ENCODE peak calls at places on chromosomes 4 and X, in ten cellular contexts. A, C, P, S, L, Y, K, X, O and E are unnamed samples. For H3K27me3, the result is how much of the 10 kb centered on the place peaks cover.

GRCh38 chr4:106369456-106370060 is 980 bp upstream of the GIMD1 start:
- DNase-seq in C (peak), S (no peak), O (no peak), Y (peak), L (no peak), X (no peak), P (no peak), K (peak), A (peak), E (peak)

GRCh38 chr4:48779095-48779997 is 733 bp downstream of the FRYL start:
- DNase-seq in C (no peak), X (peak), L (peak), K (peak), A (peak), Y (peak), P (peak), O (peak), S (peak), E (peak)

GRCh38 chr4:20408596-20408995 is 156.9 kb downstream of the SLIT2 start:
- DNase-seq in O (no peak), K (no peak), X (peak), C (no peak), L (no peak), S (no peak), A (no peak), P (no peak), Y (no peak), E (no peak)

GRCh38 chr4:83631066-83631465 is 95.2 kb downstream of the GPAT3 start:
- DNase-seq in A (no peak), Y (peak), P (no peak), X (no peak), L (no peak), C (no peak), K (no peak), S (no peak), O (no peak), E (no peak)

GRCh38 chr4:151031831-151032605 is 16.9 kb upstream of the LRBA start:
- DNase-seq in A (no peak), X (no peak), Y (no peak), S (no peak), C (no peak), O (no peak), P (no peak), K (no peak), L (no peak), E (no peak)

GRCh38 chr4:74374561-74375327 is 9.8 kb downstream of the EREG start:
- DNase-seq in P (peak), C (peak), A (no peak), Y (no peak), K (peak), X (no peak), O (no peak), S (no peak), L (no peak), E (peak)

GRCh38 chr4:156344397-156344796 is 390.7 kb upstream of the CTSO start:
- DNase-seq in C (no peak), K (no peak), O (no peak), X (no peak), L (no peak), S (no peak), P (no peak), Y (no peak), A (no peak), E (no peak)

GRCh38 chr4:67918428-67918827 is 34.6 kb upstream of the TMPRSS11D start:
- DNase-seq in X (no peak), K (no peak), L (no peak), Y (no peak), A (no peak), P (no peak), C (peak), O (no peak), S (no peak), E (no peak)

GRCh38 chrX:153454901-153455550 is 9.2 kb upstream of the TREX2 start:
- DNase-seq in S (peak), P (no peak), K (no peak), A (no peak), C (no peak), Y (no peak), X (no peak), O (no peak), L (no peak), E (no peak)

GRCh38 chr4:57989430-57989829 is 879.2 kb upstream of the IGFBP7 start:
- DNase-seq in O (no peak), K (no peak), P (no peak), S (no peak), L (no peak), Y (no peak), C (no peak), A (no peak), X (no peak), E (no peak)

GRCh38 chrX:70454441-70455365 is 10.1 kb downstream of the DLG3 start:
- DNase-seq in K (peak), P (peak), L (peak), Y (peak), C (peak), X (no peak), S (peak), A (peak), O (peak), E (peak)

GRCh38 chr4:115664285-115664684 is 550.9 kb upstream of the NDST4 start:
- DNase-seq in K (no peak), O (no peak), S (no peak), Y (peak), X (no peak), L (no peak), C (no peak), A (no peak), P (no peak), E (no peak)

GRCh38 chr4:169220854-169221311 is 49.9 kb downstream of the SH3RF1 start:
- DNase-seq in Y (no peak), P (no peak), A (no peak), C (no peak), K (no peak), O (no peak), L (no peak), S (no peak), X (no peak), E (no peak)

GRCh38 chr4:122831515-122832196 is 5.0 kb downstream of the FGF2 start:
- DNase-seq in S (no peak), L (no peak), K (no peak), X (no peak), A (no peak), Y (no peak), O (no peak), C (no peak), P (no peak), E (no peak)

GRCh38 chr4:168589154-168589553 is 92.3 kb downstream of the PALLD start:
- DNase-seq in O (no peak), Y (peak), K (peak), L (peak), P (no peak), X (no peak), C (peak), S (no peak), A (no peak), E (peak)

GRCh38 chr4:951186-951585 is 18.9 kb downstream of the TMEM175 start:
- DNase-seq in K (no peak), S (no peak), L (no peak), X (no peak), A (no peak), Y (no peak), O (no peak), C (no peak), P (peak), E (no peak)

GRCh38 chrX:40474205-40474626 is 106.6 kb upstream of the ATP6AP2 start:
- DNase-seq in X (no peak), A (no peak), S (peak), P (no peak), L (peak), O (peak), Y (peak), C (no peak), K (no peak), E (peak)

GRCh38 chr4:4655901-4656300 is 114.1 kb upstream of the STX18 start:
- DNase-seq in P (no peak), X (no peak), O (no peak), Y (no peak), A (no peak), K (no peak), C (no peak), L (no peak), S (no peak), E (no peak)

GRCh38 chr4:94545296-94545695 is 93.6 kb downstream of the PDLIM5 start:
- DNase-seq in L (no peak), S (no peak), X (no peak), C (no peak), K (no peak), A (no peak), P (no peak), O (no peak), Y (no peak), E (no peak)

GRCh38 chr4:86249074-86249473 is 110.8 kb downstream of the MAPK10 start:
- DNase-seq in C (no peak), L (no peak), A (no peak), Y (no peak), O (no peak), K (no peak), P (no peak), X (no peak), S (no peak), E (no peak)

GRCh38 chr4:124590480-124590879 is 122.1 kb downstream of the ANKRD50 start:
- DNase-seq in C (no peak), Y (no peak), X (no peak), S (no peak), K (no peak), L (no peak), P (no peak), A (no peak), O (no peak), E (no peak)

GRCh38 chr4:168737441-168738176 is 240.8 kb downstream of the PALLD start:
- DNase-seq in S (no peak), C (no peak), L (no peak), K (no peak), A (no peak), Y (no peak), O (no peak), X (no peak), P (no peak), E (no peak)

GRCh38 chrX:48475295-48475694 is 704 bp upstream of the FTSJ1 start:
- DNase-seq in L (no peak), S (no peak), C (no peak), P (no peak), O (no peak), X (no peak), K (peak), Y (no peak), A (peak), E (no peak)

GRCh38 chr4:149735796-149736195 is 79.8 kb downstream of the IQCM start:
- DNase-seq in S (no peak), O (no peak), X (no peak), K (no peak), A (no peak), C (no peak), L (no peak), Y (no peak), P (no peak), E (peak)

GRCh38 chr4:121822796-121823504 is 733 bp downstream of the CCNA2 start:
- DNase-seq in P (no peak), C (no peak), K (peak), S (peak), A (peak), L (peak), X (no peak), O (no peak), Y (peak), E (peak)

GRCh38 chrX:44735498-44735897 is 108.3 kb upstream of the DUSP21 start:
- DNase-seq in S (no peak), Y (no peak), O (no peak), X (no peak), C (no peak), K (no peak), A (no peak), P (no peak), L (no peak), E (no peak)

GRCh38 chr4:94412019-94413017 is 39.4 kb upstream of the PDLIM5 start:
- DNase-seq in K (peak), P (no peak), O (no peak), C (peak), L (peak), A (no peak), Y (peak), S (no peak), X (no peak), E (peak)

GRCh38 chrX:72297953-72298730 is 7.6 kb downstream of the CITED1 start:
- DNase-seq in X (no peak), L (no peak), C (no peak), S (no peak), A (no peak), K (no peak), O (no peak), Y (no peak), P (no peak), E (peak)

GRCh38 chrX:72294497-72294896 is 11.2 kb downstream of the CITED1 start:
- DNase-seq in A (no peak), S (no peak), Y (no peak), P (no peak), L (no peak), O (no peak), K (no peak), X (no peak), C (no peak), E (no peak)

GRCh38 chrX:72295745-72296144 is 10.0 kb downstream of the CITED1 start:
- DNase-seq in L (no peak), O (no peak), K (no peak), C (no peak), X (no peak), S (no peak), P (no peak), A (no peak), Y (no peak), E (no peak)

GRCh38 chrX:72299891-72300630 is 5.7 kb downstream of the CITED1 start:
- DNase-seq in S (no peak), K (no peak), P (no peak), Y (no peak), C (no peak), A (no peak), X (no peak), O (no peak), L (no peak), E (no peak)

DNA sequence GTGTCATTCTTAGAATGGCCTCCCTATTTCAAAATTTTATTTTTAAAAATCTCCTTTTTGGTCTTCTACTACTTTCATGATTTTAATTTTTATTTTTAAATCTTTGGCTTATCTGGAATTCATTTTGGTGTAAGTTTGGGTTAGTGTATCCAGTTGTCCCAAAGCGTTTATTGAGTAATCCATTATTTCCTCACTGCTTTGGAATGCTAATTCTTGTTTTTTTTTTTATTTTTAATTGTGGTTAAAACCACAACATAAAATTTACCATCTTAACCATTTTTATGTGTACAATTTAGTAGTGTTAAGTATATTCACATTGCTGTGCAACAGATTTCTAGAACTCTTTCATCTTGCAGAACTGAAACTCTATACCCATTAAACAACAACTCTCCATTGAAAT is 8.7 kb downstream of the CITED1 start:
- DNase-seq in A (no peak), Y (no peak), P (no peak), O (no peak), X (no peak), L (no peak), C (no peak), K (no peak), S (no peak), E (no peak)
- H3K27me3 ChIP-seq in A (under half), Y (under half), P (under half), O (under half), X (under half), L (under half), C (under half), K (under half), S (under half), E (under half)

GRCh38 chr4:2413821-2414610 is 4.4 kb downstream of the ZFYVE28 start:
- DNase-seq in A (no peak), L (no peak), X (no peak), S (no peak), P (no peak), K (peak), O (no peak), Y (no peak), C (no peak), E (peak)
- H3K27me3 ChIP-seq in A (under half), L (under half), X (under half), S (under half), P (under half), K (under half), O (under half), Y (under half), C (under half), E (half or more)

DNA sequence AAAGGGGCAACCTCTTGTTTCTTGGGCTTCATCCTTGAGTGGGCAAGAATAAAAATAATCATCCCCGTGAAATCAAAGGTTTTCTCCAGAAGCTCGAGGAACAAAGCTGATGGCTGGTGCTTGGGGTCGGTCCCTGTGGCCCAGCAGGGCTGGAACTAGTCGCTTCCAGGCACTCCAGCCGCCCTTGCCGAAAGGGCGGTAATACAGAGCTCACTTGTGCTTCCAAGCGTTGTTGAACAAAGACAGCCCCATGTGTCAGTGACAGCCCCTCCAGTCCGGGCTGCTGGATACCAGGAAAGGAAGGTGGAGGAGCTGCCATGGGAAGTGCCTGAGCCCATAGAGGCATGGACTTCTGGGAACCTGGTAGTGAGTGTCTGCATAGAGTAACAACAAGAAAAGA is 5.2 kb downstream of the HELT start:
- DNase-seq in A (no peak), O (no peak), K (no peak), P (no peak), Y (no peak), L (no peak), C (no peak), S (no peak), X (no peak), E (no peak)
- H3K27me3 ChIP-seq in A (under half), O (half or more), K (under half), P (under half), Y (half or more), L (under half), C (under half), S (under half), X (under half), E (half or more)

GRCh38 chrX:24775891-24776290 is 82.2 kb downstream of the POLA1 start:
- DNase-seq in O (no peak), Y (peak), C (no peak), A (no peak), K (no peak), L (no peak), S (no peak), P (no peak), X (no peak), E (no peak)
- H3K27me3 ChIP-seq in O (under half), Y (under half), C (under half), A (under half), K (under half), L (under half), S (under half), P (under half), X (under half), E (under half)

GRCh38 chrX:33195698-33196097 is 15.7 kb downstream of the DMD start:
- DNase-seq in K (no peak), A (no peak), L (no peak), C (no peak), Y (no peak), X (no peak), P (no peak), S (no peak), O (no peak), E (no peak)
- H3K27me3 ChIP-seq in K (under half), A (under half), L (under half), C (under half), Y (under half), X (under half), P (under half), S (under half), O (under half), E (under half)

GRCh38 chrX:74280759-74281158 is 23.2 kb upstream of the ZCCHC13 start:
- DNase-seq in S (no peak), O (no peak), C (no peak), Y (no peak), X (no peak), L (no peak), A (no peak), P (no peak), K (no peak), E (no peak)
- H3K27me3 ChIP-seq in S (under half), O (under half), C (under half), Y (under half), X (under half), L (under half), A (under half), P (under half), K (under half), E (under half)

GRCh38 chrX:133531012-133531411 is 115.7 kb upstream of the GPC4 start:
- DNase-seq in Y (no peak), P (no peak), C (no peak), K (no peak), X (no peak), L (no peak), S (peak), O (no peak), A (no peak), E (peak)

GRCh38 chrX:133527825-133528224 is 112.5 kb upstream of the GPC4 start:
- DNase-seq in A (no peak), X (no peak), K (no peak), P (no peak), L (no peak), C (no peak), Y (no peak), O (no peak), S (no peak), E (no peak)

GRCh38 chrX:133533249-133533648 is 118.0 kb upstream of the GPC4 start:
- DNase-seq in X (no peak), O (no peak), A (no peak), K (no peak), Y (no peak), P (no peak), S (no peak), L (no peak), C (no peak), E (no peak)

GRCh38 chrX:133527415-133527814 is 112.1 kb upstream of the GPC4 start:
- DNase-seq in S (no peak), X (no peak), O (no peak), L (no peak), Y (no peak), K (no peak), C (no peak), P (no peak), A (no peak), E (no peak)

GRCh38 chrX:133529578-133529977 is 114.3 kb upstream of the GPC4 start:
- DNase-seq in A (no peak), L (no peak), S (no peak), K (no peak), O (no peak), X (no peak), P (no peak), C (no peak), Y (no peak), E (no peak)
- H3K27me3 ChIP-seq in A (under half), L (under half), S (under half), K (under half), O (under half), X (under half), P (under half), C (under half), Y (under half), E (under half)